ENCODE peak calls at places on chromosomes 11 and 22, in eight cellular contexts. T is cardiac fibroblast, S is fibroblast of pulmonary artery, R is endothelial cell of umbilical vein, W is uterus, K is HFF-Myc, H is bronchial epithelial cell, O is astrocyte of the spinal cord. A is an unnamed sample.

GRCh38 chr11:111107501-111107900 is 138.0 kb upstream of the POU2AF2 start:
- DNase-seq in W (no peak), T (no peak), O (no peak), K (no peak), H (no peak), S (no peak), R (no peak), A (no peak)

GRCh38 chr11:125871391-125872137 is 15.9 kb upstream of the HYLS1 start:
- DNase-seq in O (peak), W (no peak), S (peak), K (no peak), T (peak), H (no peak), R (peak), A (no peak)

GRCh38 chr11:10329935-10330334 is 25.1 kb downstream of the ADM start:
- DNase-seq in O (peak), K (no peak), S (peak), H (peak), W (no peak), T (peak), R (peak), A (no peak)

GRCh38 chr11:94924074-94925031 is 49.0 kb downstream of the CWC15 start:
- DNase-seq in W (no peak), O (no peak), S (no peak), R (peak), H (no peak), T (no peak), K (no peak), A (no peak)

GRCh38 chr11:8597182-8597581 is 3.2 kb upstream of the STK33 start:
- DNase-seq in O (peak), K (no peak), R (no peak), S (peak), T (peak), W (no peak), H (peak), A (no peak)

GRCh38 chr11:2768471-2769408 is 68.9 kb upstream of the KCNQ1OT1 start:
- DNase-seq in H (peak), R (no peak), W (no peak), O (peak), T (peak), S (peak), K (no peak), A (no peak)

GRCh38 chr11:109309153-109309552 is 112.8 kb upstream of the C11orf87 start:
- DNase-seq in S (peak), R (no peak), W (no peak), K (no peak), O (peak), T (peak), H (no peak), A (no peak)

GRCh38 chr11:95426823-95427462 is 195.9 kb upstream of the SESN3 start:
- DNase-seq in W (no peak), R (no peak), H (peak), T (no peak), K (no peak), S (no peak), O (no peak), A (no peak)

GRCh38 chr11:86916330-86916729 is 38.9 kb downstream of the FZD4 start:
- DNase-seq in K (peak), R (peak), S (peak), O (peak), H (peak), W (no peak), T (peak), A (no peak)

GRCh38 chr11:115301029-115301428 is 203.2 kb downstream of the CADM1 start:
- DNase-seq in T (no peak), H (peak), W (no peak), S (no peak), O (peak), R (no peak), K (no peak), A (no peak)

GRCh38 chr11:11876458-11876857 is 34.7 kb downstream of the USP47 start:
- DNase-seq in H (peak), T (no peak), O (no peak), K (no peak), S (no peak), R (no peak), W (no peak), A (no peak)

GRCh38 chr11:95680169-95680929 is 109.2 kb downstream of the FAM76B start:
- DNase-seq in H (peak), T (peak), S (peak), R (peak), O (peak), K (peak), W (no peak), A (no peak)

GRCh38 chr11:86593833-86594232 is 78.6 kb downstream of the ME3 start:
- DNase-seq in H (peak), K (no peak), W (no peak), T (no peak), O (no peak), R (peak), S (no peak), A (no peak)

GRCh38 chr22:38257650-38258246 is 15.1 kb downstream of the TMEM184B start:
- DNase-seq in R (no peak), T (peak), K (no peak), W (peak), O (no peak), H (no peak), S (no peak), A (no peak)

GRCh38 chr11:118006153-118006534 is 19.9 kb downstream of the IL10RA start:
- DNase-seq in R (no peak), T (no peak), W (no peak), H (no peak), K (no peak), S (no peak), O (no peak), A (no peak)

GRCh38 chr22:39808087-39808486 is 85.5 kb downstream of the ENTHD1 start:
- DNase-seq in S (peak), W (no peak), H (peak), T (peak), K (no peak), O (no peak), R (peak), A (no peak)

GRCh38 chr11:2671748-2672147 is 28.0 kb downstream of the KCNQ1OT1 start:
- DNase-seq in K (no peak), W (no peak), O (no peak), S (no peak), R (no peak), T (no peak), H (no peak), A (peak)

GRCh38 chr11:12274558-12275197 is 102.7 kb upstream of the PARVA start:
- DNase-seq in K (no peak), S (peak), O (peak), H (peak), T (no peak), R (no peak), W (no peak), A (peak)

GRCh38 chr11:59802639-59803176 is 7.9 kb downstream of the MRPL16 start:
- DNase-seq in W (peak), S (peak), T (peak), K (no peak), H (peak), R (peak), O (peak), A (no peak)

GRCh38 chr11:129375731-129376657 is at the start of gene BARX2:
- DNase-seq in S (peak), T (peak), H (peak), W (no peak), R (peak), K (peak), O (peak), A (no peak)

GRCh38 chr11:6404341-6405038 is 14.2 kb downstream of the SMPD1 start:
- DNase-seq in H (peak), R (no peak), O (no peak), K (no peak), S (no peak), W (no peak), T (no peak), A (no peak)

GRCh38 chr11:8822476-8822875 is 88.5 kb upstream of the AKIP1 start:
- DNase-seq in W (no peak), H (no peak), K (no peak), R (no peak), S (no peak), T (no peak), O (no peak), A (no peak)

GRCh38 chr11:396948-397548 is 3.0 kb downstream of the PKP3 start:
- DNase-seq in H (no peak), R (peak), T (peak), O (peak), W (peak), K (no peak), S (peak), A (no peak)

GRCh38 chr22:24230911-24231656 is 13.8 kb downstream of the GGT5 start:
- DNase-seq in T (peak), R (peak), W (no peak), K (no peak), S (no peak), H (no peak), O (no peak), A (no peak)

GRCh38 chr11:8652140-8652539 is 30.3 kb downstream of the TRIM66 start:
- DNase-seq in R (no peak), W (peak), H (peak), K (peak), T (peak), O (peak), S (peak), A (no peak)

DNA sequence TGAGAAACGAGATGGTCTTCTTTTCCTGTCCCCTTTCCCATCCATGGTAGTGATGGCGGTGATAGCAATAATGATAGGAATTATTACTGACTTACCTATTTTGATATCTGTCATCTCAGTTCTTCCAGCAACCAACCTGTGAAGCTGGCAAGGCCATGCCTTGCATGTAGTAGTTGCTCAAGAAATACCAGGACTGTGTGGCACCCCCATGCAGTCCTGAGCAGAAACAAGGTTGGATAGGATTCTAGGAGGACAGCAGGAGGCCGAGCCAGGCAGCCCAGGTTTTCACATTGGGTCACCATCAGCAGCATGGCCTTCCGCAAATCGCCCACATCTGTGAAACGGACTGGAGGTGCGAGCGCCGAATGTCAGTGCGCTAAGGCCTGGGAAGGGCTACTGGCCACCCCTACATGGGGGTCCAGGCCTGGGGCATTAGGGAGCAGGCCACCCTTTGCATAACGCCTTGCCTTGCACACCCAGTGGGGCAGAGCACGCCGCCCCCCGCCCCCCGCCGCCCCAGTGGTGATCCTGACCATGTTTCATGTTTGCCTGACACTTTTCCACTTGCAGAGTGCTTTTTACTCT is 2.5 kb downstream of the GRK2 start:
- DNase-seq in O (no peak), H (no peak), W (peak), T (no peak), R (no peak), S (no peak), K (no peak), A (no peak)
- H3K4me3 ChIP-seq in O (no peak), H (no peak), W (no peak), T (no peak), R (no peak), S (no peak), K (no peak), A (peak)

DNA sequence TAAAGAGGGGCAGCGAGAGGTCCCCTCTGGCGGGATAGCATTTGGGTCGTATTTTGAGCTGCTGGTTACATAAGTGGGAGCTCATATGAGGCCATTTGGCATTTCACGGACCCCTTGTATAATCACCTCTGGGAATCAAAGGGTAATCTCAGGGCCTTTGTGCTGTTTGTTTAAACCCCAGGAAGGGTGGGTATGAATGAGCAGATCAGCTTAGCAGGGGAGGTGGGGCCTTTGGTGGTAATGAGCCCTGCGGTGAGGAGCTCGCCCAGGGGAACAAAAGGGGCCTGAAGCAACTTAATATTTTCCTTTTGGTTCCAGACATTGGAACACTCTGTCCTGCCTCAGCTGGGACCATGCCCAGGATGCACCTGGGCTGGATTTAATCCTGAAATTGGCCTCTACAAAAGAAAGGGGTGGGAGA is 10.2 kb downstream of the TSKU start:
- DNase-seq in K (no peak), S (no peak), R (no peak), W (no peak), T (no peak), H (no peak), O (peak), A (no peak)
- H3K4me3 ChIP-seq in K (no peak), S (no peak), R (no peak), W (no peak), T (no peak), H (no peak), O (no peak), A (no peak)

GRCh38 chr11:66339163-66339675 is 3.0 kb upstream of the RIN1 start:
- DNase-seq in T (no peak), O (no peak), R (no peak), H (peak), S (no peak), K (no peak), W (no peak), A (no peak)

GRCh38 chr11:66338276-66339162 is 2.3 kb upstream of the RIN1 start:
- DNase-seq in S (no peak), W (no peak), H (no peak), R (no peak), T (no peak), K (no peak), O (no peak), A (no peak)

GRCh38 chr11:66336234-66337102 is at the start of gene RIN1:
- DNase-seq in H (peak), T (peak), S (peak), O (peak), R (peak), K (peak), W (peak), A (peak)

GRCh38 chr11:66335531-66336233 is 552 bp downstream of the RIN1 start:
- DNase-seq in W (no peak), T (peak), K (no peak), O (peak), H (peak), R (peak), S (peak), A (no peak)

GRCh38 chr11:66337103-66337899 is 1.1 kb upstream of the RIN1 start:
- DNase-seq in S (no peak), H (no peak), R (no peak), K (no peak), O (peak), T (no peak), W (no peak), A (no peak)
- H3K4me3 ChIP-seq in S (no peak), H (no peak), R (no peak), K (peak), O (no peak), T (no peak), W (no peak), A (no peak)

GRCh38 chr22:19762315-19763140 is 1.9 kb downstream of the TBX1 start:
- DNase-seq in S (no peak), K (no peak), O (no peak), W (no peak), H (peak), T (no peak), R (peak), A (no peak)
- H3K4me3 ChIP-seq in S (no peak), K (peak), O (no peak), W (no peak), H (peak), T (no peak), R (peak), A (no peak)

GRCh38 chr22:48254311-48254873 is 1491.9 kb downstream of the TBC1D22A start:
- DNase-seq in H (no peak), S (no peak), W (no peak), O (no peak), R (no peak), T (no peak), K (no peak), A (no peak)
- H3K4me3 ChIP-seq in H (no peak), S (no peak), W (no peak), O (no peak), R (no peak), T (no peak), K (no peak), A (no peak)

DNA sequence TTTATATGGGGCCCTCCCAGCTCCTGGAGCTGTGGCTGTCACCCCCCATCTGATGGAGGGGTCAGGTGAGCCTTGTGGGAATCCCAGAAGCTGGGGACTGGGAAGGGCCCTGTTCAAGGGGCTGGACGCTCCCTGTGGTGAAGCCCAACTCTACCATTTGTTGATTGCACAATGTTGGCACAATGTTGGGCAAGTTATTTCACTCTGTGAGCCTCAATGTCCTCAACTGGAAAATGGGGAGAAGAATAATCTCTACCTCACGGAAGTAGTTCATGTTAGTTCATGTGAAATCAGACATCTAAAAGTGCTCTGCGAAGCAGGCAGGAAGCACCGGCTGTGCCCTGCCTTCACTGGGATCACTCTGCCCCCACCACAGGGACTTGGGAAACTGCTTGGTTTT is 817 bp upstream of the PRR5 start:
- DNase-seq in O (no peak), T (no peak), R (no peak), W (no peak), S (no peak), H (no peak), K (no peak), A (no peak)
- H3K4me3 ChIP-seq in O (no peak), T (no peak), R (no peak), W (no peak), S (no peak), H (no peak), K (no peak), A (no peak)